ENCODE peak calls at places on chromosome 10, in four cellular contexts. One of them, this sample, is unnamed.

GRCh38 chr10:12876266-12876665 is 125.2 kb downstream of the CCDC3 start:
- DNase-seq in NCI-H1092: no peak
- DNase-seq in naive thymus-derived CD8-positive, alpha-beta T cell: no peak
- DNase-seq in cardiac septum: no peak
- DNase-seq in this sample: no peak

GRCh38 chr10:71252195-71252594 is 39.8 kb downstream of the UNC5B start:
- DNase-seq in NCI-H1092: no peak
- DNase-seq in naive thymus-derived CD8-positive, alpha-beta T cell: no peak
- DNase-seq in cardiac septum: no peak
- DNase-seq in this sample: no peak

GRCh38 chr10:103066141-103067098 is 126.7 kb downstream of the NT5C2 start:
- DNase-seq in NCI-H1092: no peak
- DNase-seq in naive thymus-derived CD8-positive, alpha-beta T cell: no peak
- DNase-seq in cardiac septum: no peak
- DNase-seq in this sample: no peak

GRCh38 chr10:34808789-34809745 is 6.0 kb downstream of the PARD3 start:
- DNase-seq in NCI-H1092: no peak
- DNase-seq in naive thymus-derived CD8-positive, alpha-beta T cell: no peak
- DNase-seq in cardiac septum: no peak
- DNase-seq in this sample: peak

GRCh38 chr10:67612577-67613537 is 83.1 kb downstream of the CTNNA3 start:
- DNase-seq in NCI-H1092: no peak
- DNase-seq in naive thymus-derived CD8-positive, alpha-beta T cell: peak
- DNase-seq in cardiac septum: no peak
- DNase-seq in this sample: peak

GRCh38 chr10:11396311-11396960 is 215.0 kb downstream of the USP6NL start:
- DNase-seq in NCI-H1092: no peak
- DNase-seq in naive thymus-derived CD8-positive, alpha-beta T cell: no peak
- DNase-seq in cardiac septum: peak
- DNase-seq in this sample: no peak

GRCh38 chr10:52484426-52485065 is 170.5 kb downstream of the DKK1 start:
- DNase-seq in NCI-H1092: no peak
- DNase-seq in naive thymus-derived CD8-positive, alpha-beta T cell: no peak
- DNase-seq in cardiac septum: no peak
- DNase-seq in this sample: no peak

GRCh38 chr10:63798599-63799498 is 277.6 kb downstream of the REEP3 start:
- DNase-seq in NCI-H1092: no peak
- DNase-seq in naive thymus-derived CD8-positive, alpha-beta T cell: no peak
- DNase-seq in cardiac septum: peak
- DNase-seq in this sample: peak

GRCh38 chr10:85111271-85111670 is 782.9 kb downstream of the CCSER2 start:
- DNase-seq in NCI-H1092: no peak
- DNase-seq in naive thymus-derived CD8-positive, alpha-beta T cell: no peak
- DNase-seq in cardiac septum: no peak
- DNase-seq in this sample: no peak

GRCh38 chr10:110006358-110007170 is 1.2 kb upstream of the ADD3 start:
- DNase-seq in NCI-H1092: no peak
- DNase-seq in naive thymus-derived CD8-positive, alpha-beta T cell: no peak
- DNase-seq in cardiac septum: peak
- DNase-seq in this sample: peak

GRCh38 chr10:88094795-88095194 is 231.4 kb downstream of the PTEN start:
- DNase-seq in NCI-H1092: no peak
- DNase-seq in naive thymus-derived CD8-positive, alpha-beta T cell: no peak
- DNase-seq in cardiac septum: no peak
- DNase-seq in this sample: no peak

GRCh38 chr10:59025981-59026730 is 150.3 kb upstream of the PHYHIPL start:
- DNase-seq in NCI-H1092: no peak
- DNase-seq in naive thymus-derived CD8-positive, alpha-beta T cell: no peak
- DNase-seq in cardiac septum: no peak
- DNase-seq in this sample: no peak

GRCh38 chr10:93261089-93261488 is 187.4 kb downstream of the CYP26A1 start:
- DNase-seq in NCI-H1092: no peak
- DNase-seq in naive thymus-derived CD8-positive, alpha-beta T cell: no peak
- DNase-seq in cardiac septum: no peak
- DNase-seq in this sample: no peak

GRCh38 chr10:77377678-77378352 is 259.8 kb downstream of the KCNMA1 start:
- DNase-seq in NCI-H1092: no peak
- DNase-seq in naive thymus-derived CD8-positive, alpha-beta T cell: no peak
- DNase-seq in cardiac septum: peak
- DNase-seq in this sample: no peak

GRCh38 chr10:127978481-127978880 is 71.6 kb downstream of the PTPRE start:
- DNase-seq in NCI-H1092: no peak
- DNase-seq in naive thymus-derived CD8-positive, alpha-beta T cell: no peak
- DNase-seq in cardiac septum: no peak
- DNase-seq in this sample: no peak

GRCh38 chr10:132798403-132798802 is 12.5 kb upstream of the NKX6-2 start:
- DNase-seq in NCI-H1092: no peak
- DNase-seq in naive thymus-derived CD8-positive, alpha-beta T cell: no peak
- DNase-seq in cardiac septum: no peak
- DNase-seq in this sample: no peak

GRCh38 chr10:125661942-125662515 is 20.9 kb downstream of the TEX36 start:
- DNase-seq in NCI-H1092: no peak
- DNase-seq in naive thymus-derived CD8-positive, alpha-beta T cell: no peak
- DNase-seq in cardiac septum: no peak
- DNase-seq in this sample: peak

GRCh38 chr10:89946106-89946505 is 244.7 kb downstream of the KIF20B start:
- DNase-seq in NCI-H1092: no peak
- DNase-seq in naive thymus-derived CD8-positive, alpha-beta T cell: no peak
- DNase-seq in cardiac septum: no peak
- DNase-seq in this sample: peak

GRCh38 chr10:23917251-23917908 is 291.6 kb upstream of the KIAA1217 start:
- DNase-seq in NCI-H1092: no peak
- DNase-seq in naive thymus-derived CD8-positive, alpha-beta T cell: no peak
- DNase-seq in cardiac septum: no peak
- DNase-seq in this sample: no peak

GRCh38 chr10:72083234-72084093 is 4.9 kb downstream of the SPOCK2 start:
- DNase-seq in NCI-H1092: no peak
- DNase-seq in naive thymus-derived CD8-positive, alpha-beta T cell: no peak
- DNase-seq in cardiac septum: peak
- DNase-seq in this sample: no peak

GRCh38 chr10:74244097-74244685 is 93.2 kb downstream of the ADK start:
- DNase-seq in NCI-H1092: peak
- DNase-seq in naive thymus-derived CD8-positive, alpha-beta T cell: no peak
- DNase-seq in cardiac septum: no peak
- DNase-seq in this sample: peak

GRCh38 chr10:127296696-127297095 is 100.3 kb upstream of the INSYN2A start:
- DNase-seq in NCI-H1092: no peak
- DNase-seq in naive thymus-derived CD8-positive, alpha-beta T cell: no peak
- DNase-seq in cardiac septum: no peak
- DNase-seq in this sample: no peak

GRCh38 chr10:102473445-102474331 is 22.3 kb upstream of the C10orf95 start:
- DNase-seq in NCI-H1092: no peak
- DNase-seq in naive thymus-derived CD8-positive, alpha-beta T cell: peak
- DNase-seq in cardiac septum: no peak
- DNase-seq in this sample: no peak

GRCh38 chr10:124625831-124626238 is 118.3 kb downstream of the FAM53B start:
- DNase-seq in NCI-H1092: no peak
- DNase-seq in naive thymus-derived CD8-positive, alpha-beta T cell: no peak
- DNase-seq in cardiac septum: no peak
- DNase-seq in this sample: no peak

GRCh38 chr10:132572545-132572937 is 35.0 kb downstream of the INPP5A start:
- DNase-seq in NCI-H1092: no peak
- DNase-seq in naive thymus-derived CD8-positive, alpha-beta T cell: no peak
- DNase-seq in cardiac septum: no peak
- DNase-seq in this sample: peak

GRCh38 chr10:30378607-30379006 is 29.5 kb upstream of the MTPAP start:
- DNase-seq in NCI-H1092: no peak
- DNase-seq in naive thymus-derived CD8-positive, alpha-beta T cell: no peak
- DNase-seq in cardiac septum: no peak
- DNase-seq in this sample: peak

GRCh38 chr10:120825878-120826383 is 25.2 kb upstream of the WDR11 start:
- DNase-seq in NCI-H1092: no peak
- DNase-seq in naive thymus-derived CD8-positive, alpha-beta T cell: no peak
- DNase-seq in cardiac septum: no peak
- DNase-seq in this sample: no peak

GRCh38 chr10:16828731-16829175 is 11.5 kb upstream of the RSU1 start:
- DNase-seq in NCI-H1092: no peak
- DNase-seq in naive thymus-derived CD8-positive, alpha-beta T cell: no peak
- DNase-seq in cardiac septum: no peak
- DNase-seq in this sample: peak

GRCh38 chr10:87761892-87762291 is 56.1 kb downstream of the ATAD1 start:
- DNase-seq in NCI-H1092: no peak
- DNase-seq in naive thymus-derived CD8-positive, alpha-beta T cell: no peak
- DNase-seq in cardiac septum: no peak
- DNase-seq in this sample: peak

GRCh38 chr10:186911-187310 is 51.7 kb downstream of the ZMYND11 start:
- DNase-seq in NCI-H1092: no peak
- DNase-seq in naive thymus-derived CD8-positive, alpha-beta T cell: no peak
- DNase-seq in cardiac septum: no peak
- DNase-seq in this sample: no peak

GRCh38 chr10:33643042-33643441 is 308.6 kb upstream of the NRP1 start:
- DNase-seq in NCI-H1092: no peak
- DNase-seq in naive thymus-derived CD8-positive, alpha-beta T cell: no peak
- DNase-seq in cardiac septum: no peak
- DNase-seq in this sample: peak

GRCh38 chr10:90032519-90032918 is 331.1 kb downstream of the KIF20B start:
- DNase-seq in NCI-H1092: no peak
- DNase-seq in naive thymus-derived CD8-positive, alpha-beta T cell: no peak
- DNase-seq in cardiac septum: no peak
- DNase-seq in this sample: no peak

GRCh38 chr10:72097448-72098300 is 9.3 kb upstream of the SPOCK2 start:
- DNase-seq in NCI-H1092: no peak
- DNase-seq in naive thymus-derived CD8-positive, alpha-beta T cell: no peak
- DNase-seq in cardiac septum: no peak
- DNase-seq in this sample: peak

GRCh38 chr10:69123306-69123746 is 652 bp upstream of the VPS26A start:
- DNase-seq in NCI-H1092: no peak
- DNase-seq in naive thymus-derived CD8-positive, alpha-beta T cell: no peak
- DNase-seq in cardiac septum: no peak
- DNase-seq in this sample: peak

GRCh38 chr10:125116652-125117310 is 43.6 kb downstream of the CTBP2 start:
- DNase-seq in NCI-H1092: no peak
- DNase-seq in naive thymus-derived CD8-positive, alpha-beta T cell: peak
- DNase-seq in cardiac septum: no peak
- DNase-seq in this sample: no peak